ENCODE peak calls at places on chromosome 13, in four cellular contexts. R, P, S and M are unnamed samples.

GRCh38 chr13:102571075-102571474 is 25.7 kb upstream of the TPP2 start:
- DNase-seq in P (peak; percentile 47), S (peak; percentile 15), R (no peak), M (no peak)

GRCh38 chr13:99093997-99094396 is 106.7 kb upstream of the UBAC2 start:
- DNase-seq in S (no peak), R (no peak), P (no peak), M (no peak)

GRCh38 chr13:78910147-78910546 is 251.2 kb upstream of the OBI1 start:
- DNase-seq in S (no peak), R (no peak), P (no peak), M (no peak)

GRCh38 chr13:99218545-99218944 is 17.9 kb downstream of the UBAC2 start:
- DNase-seq in P (no peak), S (no peak), R (no peak), M (no peak)

GRCh38 chr13:50936681-50937080 is 27.1 kb downstream of the RNASEH2B start:
- DNase-seq in R (no peak), S (peak; percentile 45), P (no peak), M (no peak)

GRCh38 chr13:77511552-77511951 is 24.0 kb upstream of the SCEL start:
- DNase-seq in P (no peak), S (no peak), R (no peak), M (no peak)

GRCh38 chr13:44352671-44353070 is 21.0 kb upstream of the SERP2 start:
- DNase-seq in R (no peak), P (no peak), S (peak; percentile 18), M (no peak)

GRCh38 chr13:92390217-92390616 is 836.4 kb upstream of the GPC6 start:
- DNase-seq in S (no peak), R (no peak), P (no peak), M (peak; percentile 67)

GRCh38 chr13:19663416-19663979 is 30.0 kb downstream of the MPHOSPH8 start:
- DNase-seq in P (no peak), R (no peak), S (no peak), M (no peak)

GRCh38 chr13:99829156-99829555 is 142.4 kb downstream of the ZIC5 start:
- DNase-seq in S (no peak), R (no peak), P (no peak), M (no peak)

GRCh38 chr13:100338265-100338664 is 249.4 kb downstream of the PCCA start:
- DNase-seq in S (no peak), R (no peak), P (no peak), M (no peak)

GRCh38 chr13:112057736-112058518 is 9.0 kb upstream of the SOX1 start:
- DNase-seq in R (no peak), P (no peak), S (no peak), M (no peak)

GRCh38 chr13:102141625-102142472 is 260.0 kb downstream of the FGF14 start:
- DNase-seq in R (no peak), P (peak; percentile 8), S (peak; percentile 67), M (no peak)

GRCh38 chr13:51684076-51684475 is 99.8 kb downstream of the WDFY2 start:
- DNase-seq in R (no peak), S (peak; percentile 77), P (no peak), M (no peak)

GRCh38 chr13:63249411-63249810 is 1833.8 kb upstream of the PCDH20 start:
- DNase-seq in S (no peak), R (no peak), P (no peak), M (no peak)

GRCh38 chr13:46844431-46844830 is 47.5 kb upstream of the ESD start:
- DNase-seq in P (no peak), R (no peak), S (no peak), M (no peak)

GRCh38 chr13:35888327-35888940 is 242.7 kb downstream of the DCLK1 start:
- DNase-seq in R (no peak), P (peak; percentile 13), S (no peak), M (no peak)

GRCh38 chr13:25859528-25859927 is 192.3 kb downstream of the SHISA2 start:
- DNase-seq in R (no peak), P (no peak), S (no peak), M (no peak)

GRCh38 chr13:24511019-24511823 is 1.4 kb downstream of the PARP4 start:
- DNase-seq in R (peak; percentile 60), P (peak; percentile 83), S (peak; percentile 92), M (no peak)

GRCh38 chr13:19685034-19685433 is 51.6 kb downstream of the MPHOSPH8 start:
- DNase-seq in R (no peak), P (no peak), S (no peak), M (no peak)

GRCh38 chr13:42022796-42023493 is 25.5 kb upstream of the DGKH start:
- DNase-seq in R (no peak), S (no peak), P (no peak), M (no peak)

GRCh38 chr13:42027286-42027685 is 21.2 kb upstream of the DGKH start:
- DNase-seq in S (no peak), R (no peak), P (no peak), M (no peak)

GRCh38 chr13:42028113-42028799 is 20.2 kb upstream of the DGKH start:
- DNase-seq in S (no peak), P (no peak), R (no peak), M (no peak)
- H3K27ac ChIP-seq in S (no peak overlapping the region), P (no peak overlapping the region), R (peak overlapping the region; percentile 95), M (no peak overlapping the region)

DNA sequence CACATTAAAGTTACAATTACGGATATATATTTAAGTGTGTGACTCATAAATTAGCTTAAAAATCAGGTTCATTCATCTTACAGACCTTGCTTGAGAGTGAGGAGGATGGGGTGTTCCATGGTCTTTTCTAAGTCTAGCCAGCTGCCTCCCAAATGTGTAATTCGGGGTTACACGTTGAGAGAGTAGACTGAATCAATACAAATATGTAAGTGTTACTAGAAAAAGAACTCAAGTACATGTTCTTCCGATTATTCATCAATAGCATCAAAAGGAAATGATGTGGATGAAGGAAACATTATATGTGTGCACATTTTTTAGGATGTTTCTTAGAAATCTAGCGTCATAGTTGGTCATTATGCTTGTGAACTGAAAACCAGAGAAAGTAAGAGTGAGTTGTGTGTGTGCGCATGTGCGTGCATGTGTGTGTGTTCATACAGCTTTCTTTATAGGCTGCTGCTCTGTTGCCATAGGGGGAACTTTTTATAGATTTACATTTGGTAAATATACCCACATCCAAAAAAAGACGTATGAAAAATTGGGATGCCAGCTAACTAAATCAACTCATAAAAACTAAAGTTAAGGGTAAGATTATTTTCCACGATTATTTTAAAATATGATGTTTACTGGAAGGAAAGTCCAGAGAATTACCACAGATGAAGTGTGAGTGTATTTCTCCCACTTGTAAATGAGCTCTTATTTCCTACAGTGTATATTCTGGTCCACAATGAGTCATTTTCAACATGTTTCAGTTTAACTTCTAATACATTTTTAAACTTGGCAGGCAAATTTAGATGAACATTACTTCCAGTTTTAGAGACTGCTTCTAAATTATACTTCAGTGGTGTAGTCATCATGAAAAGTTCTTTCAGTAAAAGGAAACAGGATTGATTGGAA is 82.5 kb downstream of the PIBF1 start:
- DNase-seq in R (no peak), P (no peak), S (peak; percentile 75), M (no peak)
- H3K27ac ChIP-seq in R (no peak overlapping the region), P (no peak overlapping the region), S (peak overlapping the region; percentile 76), M (no peak overlapping the region)

GRCh38 chr13:33205224-33205623 is 80.3 kb downstream of the STARD13 start:
- DNase-seq in S (no peak), R (no peak), P (no peak), M (no peak)
- H3K27ac ChIP-seq in S (peak overlapping the region; percentile 77), R (no peak overlapping the region), P (no peak overlapping the region), M (no peak overlapping the region)

DNA sequence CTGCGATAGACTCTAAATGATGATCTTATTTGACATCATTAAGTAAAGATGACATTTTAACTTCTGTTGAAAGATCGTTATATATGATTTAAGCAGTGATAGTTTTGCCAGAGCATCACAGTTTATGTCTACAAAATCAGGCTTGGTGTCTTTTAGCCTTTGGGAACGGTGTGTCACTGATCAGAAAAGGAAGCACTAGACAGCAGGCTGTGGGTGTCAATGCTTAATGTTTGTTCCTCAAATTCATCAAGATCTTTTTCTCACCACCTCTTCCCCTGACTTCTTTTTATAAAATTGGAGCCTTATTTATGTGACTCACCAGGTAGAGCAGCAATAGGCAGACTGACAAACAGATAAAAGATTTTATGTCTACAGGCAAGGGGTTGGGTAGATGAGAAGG is 1558.5 kb downstream of the EFNB2 start:
- DNase-seq in R (no peak), S (no peak), P (no peak), M (no peak)
- H3K27ac ChIP-seq in R (no peak overlapping the region), S (no peak overlapping the region), P (no peak overlapping the region), M (no peak overlapping the region)

GRCh38 chr13:30463820-30464495 is 1.8 kb downstream of the HMGB1 start:
- DNase-seq in S (peak; percentile 79), R (no peak), P (peak; percentile 48), M (no peak)

GRCh38 chr13:30466358-30466714 is 600 bp upstream of the HMGB1 start:
- DNase-seq in R (no peak), S (peak; percentile 64), P (peak; percentile 64), M (no peak)

GRCh38 chr13:30464496-30465351 is 1.0 kb downstream of the HMGB1 start:
- DNase-seq in R (no peak), P (peak; percentile 82), S (peak; percentile 91), M (peak; percentile 45)

GRCh38 chr13:30465541-30466357 is at the start of gene HMGB1:
- DNase-seq in S (peak; percentile 100), P (peak; percentile 100), R (peak; percentile 97), M (peak; percentile 94)

GRCh38 chr13:30466841-30467252 is 1.1 kb upstream of the HMGB1 start:
- DNase-seq in R (no peak), P (peak; percentile 59), S (peak; percentile 27), M (peak; percentile 17)
- H3K27ac ChIP-seq in R (peak overlapping the region; percentile 87), P (no peak overlapping the region), S (peak overlapping the region; percentile 96), M (peak overlapping the region; percentile 98)

GRCh38 chr13:27425918-27426630 is 1.7 kb downstream of the GTF3A start:
- DNase-seq in S (peak; percentile 96), P (peak; percentile 82), R (peak; percentile 81), M (no peak)
- H3K27ac ChIP-seq in S (peak overlapping the region; percentile 79), P (no peak overlapping the region), R (peak overlapping the region; percentile 82), M (no peak overlapping the region)

DNA sequence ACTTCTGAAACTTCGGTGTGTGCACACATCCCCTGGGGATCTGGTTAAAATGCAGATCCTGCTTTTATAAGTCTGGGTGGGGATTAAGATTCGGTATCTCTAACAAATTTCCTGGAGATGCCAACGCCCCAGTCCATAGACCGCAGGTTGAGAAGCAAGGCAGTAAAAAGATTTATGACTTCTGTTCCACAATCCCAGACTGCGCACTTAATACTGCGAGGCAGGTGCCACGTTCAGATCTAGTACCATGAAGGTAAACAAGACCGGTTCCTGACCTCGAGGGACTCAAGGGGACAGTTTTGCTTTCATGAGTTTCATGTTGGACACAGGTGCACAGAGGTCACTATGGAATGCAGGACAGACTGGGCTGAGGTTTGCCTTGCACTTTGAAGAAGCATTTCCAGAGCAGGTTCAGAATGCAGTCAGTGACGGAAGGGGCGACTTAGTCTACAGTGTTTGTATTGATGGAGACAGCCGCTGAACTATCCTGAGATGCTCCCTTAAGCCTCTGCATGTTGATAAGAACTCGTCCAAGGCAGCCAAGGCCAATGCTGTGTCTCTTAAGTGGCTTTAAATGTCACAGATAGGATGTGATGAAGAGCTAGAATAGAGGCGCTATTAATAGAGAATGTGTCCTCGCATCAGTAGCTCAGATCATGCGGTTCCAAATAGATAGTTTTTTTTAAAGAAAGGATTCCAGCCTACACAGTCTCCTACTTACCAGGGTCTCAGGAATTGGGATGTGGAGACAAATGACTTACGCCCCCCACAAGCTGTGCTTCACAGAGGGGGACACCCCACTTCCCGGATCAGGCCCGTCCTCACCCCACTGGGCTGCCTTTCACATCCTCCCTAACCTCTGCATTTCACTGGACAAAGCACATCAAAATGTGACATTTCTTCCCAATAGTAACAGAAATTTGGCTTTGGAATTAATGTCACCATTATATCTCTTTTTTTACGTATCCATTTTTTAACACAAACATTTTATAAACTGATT is 97.1 kb upstream of the IRS2 start:
- DNase-seq in P (no peak), S (no peak), R (no peak), M (peak; percentile 93)
- H3K27ac ChIP-seq in P (no peak overlapping the region), S (no peak overlapping the region), R (no peak overlapping the region), M (peak overlapping the region; percentile 27)